ENCODE peak calls at places on chromosomes 2 and 18, in ten cellular contexts. One of them, this sample, is unnamed.

GRCh38 chr2:233013027-233013461 is at the start of gene NGEF:
- DNase-seq in H1: no peak
- DNase-seq in transverse colon: peak; percentile 91
- DNase-seq in SK-N-SH: no peak
- DNase-seq in tibial nerve: no peak
- DNase-seq in A549: no peak
- DNase-seq in sigmoid colon: no peak
- DNase-seq in K562: no peak
- DNase-seq in ovary: no peak
- DNase-seq in GM12878: no peak
- DNase-seq in this sample: peak; percentile 93

GRCh38 chr2:189394525-189394924 is 46.7 kb upstream of the WDR75 start:
- DNase-seq in A549: no peak
- DNase-seq in K562: no peak
- DNase-seq in sigmoid colon: no peak
- DNase-seq in transverse colon: no peak
- DNase-seq in SK-N-SH: no peak
- DNase-seq in tibial nerve: no peak
- DNase-seq in GM12878: no peak
- DNase-seq in ovary: no peak
- DNase-seq in H1: no peak
- DNase-seq in this sample: no peak

GRCh38 chr2:156727867-156728266 is 291.7 kb downstream of the GPD2 start:
- DNase-seq in tibial nerve: no peak
- DNase-seq in K562: no peak
- DNase-seq in SK-N-SH: no peak
- DNase-seq in ovary: no peak
- DNase-seq in A549: no peak
- DNase-seq in GM12878: no peak
- DNase-seq in sigmoid colon: no peak
- DNase-seq in H1: no peak
- DNase-seq in transverse colon: no peak
- DNase-seq in this sample: no peak

GRCh38 chr2:237411683-237412349 is 2.1 kb downstream of the COL6A3 start:
- DNase-seq in sigmoid colon: peak; percentile 86
- DNase-seq in ovary: peak; percentile 61
- DNase-seq in SK-N-SH: no peak
- DNase-seq in transverse colon: no peak
- DNase-seq in K562: no peak
- DNase-seq in GM12878: no peak
- DNase-seq in H1: no peak
- DNase-seq in tibial nerve: no peak
- DNase-seq in A549: no peak
- DNase-seq in this sample: no peak

GRCh38 chr2:234999740-235000425 is 48.1 kb downstream of the SH3BP4 start:
- DNase-seq in SK-N-SH: no peak
- DNase-seq in K562: no peak
- DNase-seq in sigmoid colon: no peak
- DNase-seq in H1: no peak
- DNase-seq in transverse colon: no peak
- DNase-seq in GM12878: no peak
- DNase-seq in A549: no peak
- DNase-seq in ovary: no peak
- DNase-seq in tibial nerve: no peak
- DNase-seq in this sample: peak; percentile 71

GRCh38 chr18:67359868-67360838 is 156.4 kb downstream of the DSEL start:
- DNase-seq in GM12878: no peak
- DNase-seq in ovary: peak; percentile 26
- DNase-seq in SK-N-SH: peak; percentile 20
- DNase-seq in sigmoid colon: peak; percentile 81
- DNase-seq in transverse colon: peak; percentile 13
- DNase-seq in A549: peak; percentile 36
- DNase-seq in H1: no peak
- DNase-seq in tibial nerve: peak; percentile 75
- DNase-seq in K562: no peak
- DNase-seq in this sample: no peak

GRCh38 chr2:230899786-230900185 is 25.3 kb downstream of the GPR55 start:
- DNase-seq in SK-N-SH: no peak
- DNase-seq in H1: no peak
- DNase-seq in transverse colon: no peak
- DNase-seq in ovary: no peak
- DNase-seq in A549: no peak
- DNase-seq in sigmoid colon: no peak
- DNase-seq in GM12878: no peak
- DNase-seq in tibial nerve: no peak
- DNase-seq in K562: no peak
- DNase-seq in this sample: no peak

GRCh38 chr2:235320341-235320740 is 173.5 kb upstream of the AGAP1 start:
- DNase-seq in K562: no peak
- DNase-seq in ovary: no peak
- DNase-seq in transverse colon: no peak
- DNase-seq in H1: no peak
- DNase-seq in GM12878: no peak
- DNase-seq in SK-N-SH: no peak
- DNase-seq in sigmoid colon: no peak
- DNase-seq in A549: no peak
- DNase-seq in tibial nerve: no peak
- DNase-seq in this sample: no peak

GRCh38 chr2:105037572-105038382 is at the start of gene MRPS9:
- DNase-seq in tibial nerve: peak; percentile 95
- DNase-seq in H1: peak; percentile 94
- DNase-seq in sigmoid colon: peak; percentile 99
- DNase-seq in ovary: peak; percentile 97
- DNase-seq in K562: peak; percentile 98
- DNase-seq in GM12878: peak; percentile 94
- DNase-seq in SK-N-SH: peak; percentile 95
- DNase-seq in transverse colon: peak; percentile 98
- DNase-seq in A549: peak; percentile 88
- DNase-seq in this sample: peak; percentile 99

GRCh38 chr2:11656671-11657101 is 13.3 kb downstream of the NTSR2 start:
- DNase-seq in SK-N-SH: no peak
- DNase-seq in tibial nerve: no peak
- DNase-seq in K562: peak; percentile 33
- DNase-seq in sigmoid colon: peak; percentile 40
- DNase-seq in ovary: no peak
- DNase-seq in transverse colon: peak; percentile 51
- DNase-seq in GM12878: no peak
- DNase-seq in H1: no peak
- DNase-seq in A549: no peak
- DNase-seq in this sample: peak; percentile 58

GRCh38 chr2:86631846-86632485 is 8.3 kb upstream of the RNF103 start:
- DNase-seq in A549: no peak
- DNase-seq in H1: no peak
- DNase-seq in transverse colon: no peak
- DNase-seq in ovary: no peak
- DNase-seq in SK-N-SH: no peak
- DNase-seq in K562: no peak
- DNase-seq in sigmoid colon: no peak
- DNase-seq in GM12878: no peak
- DNase-seq in tibial nerve: no peak
- DNase-seq in this sample: no peak

GRCh38 chr18:9516437-9517064 is 41.2 kb downstream of the RALBP1 start:
- DNase-seq in GM12878: peak; percentile 17
- DNase-seq in tibial nerve: peak; percentile 38
- DNase-seq in A549: no peak
- DNase-seq in H1: no peak
- DNase-seq in K562: peak; percentile 51
- DNase-seq in sigmoid colon: no peak
- DNase-seq in ovary: no peak
- DNase-seq in SK-N-SH: peak; percentile 63
- DNase-seq in transverse colon: no peak
- DNase-seq in this sample: no peak

GRCh38 chr2:232454630-232455029 is 1.3 kb upstream of the ALPI start:
- DNase-seq in GM12878: no peak
- DNase-seq in H1: no peak
- DNase-seq in transverse colon: no peak
- DNase-seq in sigmoid colon: peak; percentile 21
- DNase-seq in tibial nerve: no peak
- DNase-seq in A549: no peak
- DNase-seq in SK-N-SH: peak; percentile 8
- DNase-seq in ovary: no peak
- DNase-seq in K562: no peak
- DNase-seq in this sample: no peak

GRCh38 chr18:48391863-48392262 is 17.3 kb downstream of the ZBTB7C start:
- DNase-seq in ovary: peak; percentile 39
- DNase-seq in sigmoid colon: no peak
- DNase-seq in SK-N-SH: no peak
- DNase-seq in K562: no peak
- DNase-seq in transverse colon: no peak
- DNase-seq in GM12878: no peak
- DNase-seq in tibial nerve: no peak
- DNase-seq in A549: no peak
- DNase-seq in H1: no peak
- DNase-seq in this sample: peak; percentile 43

GRCh38 chr2:176109226-176109954 is 2.3 kb downstream of the HOXD11 start:
- DNase-seq in H1: no peak
- DNase-seq in GM12878: no peak
- DNase-seq in SK-N-SH: no peak
- DNase-seq in K562: no peak
- DNase-seq in tibial nerve: no peak
- DNase-seq in sigmoid colon: no peak
- DNase-seq in ovary: no peak
- DNase-seq in transverse colon: no peak
- DNase-seq in A549: no peak
- DNase-seq in this sample: no peak

DNA sequence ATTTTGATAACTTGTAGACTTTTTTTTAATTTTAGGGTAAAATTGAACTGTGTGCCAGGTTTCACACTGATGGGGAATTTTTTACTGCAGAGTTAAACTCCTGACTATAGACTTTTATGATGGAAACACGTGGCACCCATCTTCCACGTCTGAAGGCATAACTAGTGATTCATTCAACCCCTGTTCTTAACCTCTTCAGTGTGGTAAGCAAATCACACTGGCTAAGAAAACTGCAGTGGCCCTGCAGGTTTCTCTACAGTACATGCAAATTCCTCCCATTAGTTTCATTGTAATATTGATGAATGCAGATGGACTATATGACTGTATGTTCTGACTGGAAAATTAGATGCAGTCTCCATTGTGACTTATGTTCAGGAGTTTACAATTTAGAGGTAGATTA is 47.2 kb downstream of the SMAD4 start:
- DNase-seq in transverse colon: no peak
- DNase-seq in sigmoid colon: no peak
- DNase-seq in tibial nerve: no peak
- DNase-seq in GM12878: no peak
- DNase-seq in SK-N-SH: no peak
- DNase-seq in K562: no peak
- DNase-seq in H1: no peak
- DNase-seq in ovary: no peak
- DNase-seq in A549: no peak
- DNase-seq in this sample: no peak
- TF ChIP-seq EP300 in transverse colon: no peak
- TF ChIP-seq EP300 in sigmoid colon: no peak
- TF ChIP-seq EP300 in tibial nerve: no peak
- TF ChIP-seq EP300 in GM12878: no peak
- TF ChIP-seq EP300 in SK-N-SH: no peak
- TF ChIP-seq EP300 in K562: no peak
- TF ChIP-seq EP300 in H1: no peak
- TF ChIP-seq EP300 in ovary: no peak
- TF ChIP-seq EP300 in A549: no peak
- TF ChIP-seq EP300 in this sample: no peak

DNA sequence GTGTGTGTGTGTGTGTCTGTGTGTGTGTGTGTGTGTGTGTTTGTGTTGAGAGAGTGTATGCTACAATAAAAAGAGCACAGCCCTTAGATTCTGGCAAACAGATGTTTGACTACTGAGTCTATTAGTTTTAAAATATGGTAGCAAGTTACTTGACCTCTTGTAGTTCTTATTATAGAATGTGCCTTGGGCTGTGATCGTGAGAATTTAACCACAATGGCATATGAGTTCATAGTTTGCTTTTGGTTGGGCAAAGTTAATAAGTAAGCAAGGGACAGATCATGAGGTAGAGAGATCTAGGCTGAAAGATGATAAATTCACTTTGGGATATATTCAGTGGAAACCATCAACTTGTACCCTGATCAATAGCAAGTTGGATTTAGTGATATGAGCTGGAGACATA is 334.3 kb upstream of the VWC2L start:
- DNase-seq in tibial nerve: no peak
- DNase-seq in GM12878: no peak
- DNase-seq in H1: no peak
- DNase-seq in SK-N-SH: no peak
- DNase-seq in transverse colon: no peak
- DNase-seq in K562: no peak
- DNase-seq in ovary: no peak
- DNase-seq in sigmoid colon: no peak
- DNase-seq in A549: peak; percentile 3
- DNase-seq in this sample: no peak
- H3K9me3 ChIP-seq in tibial nerve: no peaks in the 10 kb centered on the region
- H3K9me3 ChIP-seq in GM12878: no peaks in the 10 kb centered on the region
- H3K9me3 ChIP-seq in H1: no peaks in the 10 kb centered on the region
- H3K9me3 ChIP-seq in SK-N-SH: no peaks in the 10 kb centered on the region
- H3K9me3 ChIP-seq in transverse colon: no peaks in the 10 kb centered on the region
- H3K9me3 ChIP-seq in K562: no peaks in the 10 kb centered on the region
- H3K9me3 ChIP-seq in ovary: no peaks in the 10 kb centered on the region
- H3K9me3 ChIP-seq in sigmoid colon: no peaks in the 10 kb centered on the region
- H3K9me3 ChIP-seq in A549: no peaks in the 10 kb centered on the region
- H3K9me3 ChIP-seq in this sample: no peaks in the 10 kb centered on the region

DNA sequence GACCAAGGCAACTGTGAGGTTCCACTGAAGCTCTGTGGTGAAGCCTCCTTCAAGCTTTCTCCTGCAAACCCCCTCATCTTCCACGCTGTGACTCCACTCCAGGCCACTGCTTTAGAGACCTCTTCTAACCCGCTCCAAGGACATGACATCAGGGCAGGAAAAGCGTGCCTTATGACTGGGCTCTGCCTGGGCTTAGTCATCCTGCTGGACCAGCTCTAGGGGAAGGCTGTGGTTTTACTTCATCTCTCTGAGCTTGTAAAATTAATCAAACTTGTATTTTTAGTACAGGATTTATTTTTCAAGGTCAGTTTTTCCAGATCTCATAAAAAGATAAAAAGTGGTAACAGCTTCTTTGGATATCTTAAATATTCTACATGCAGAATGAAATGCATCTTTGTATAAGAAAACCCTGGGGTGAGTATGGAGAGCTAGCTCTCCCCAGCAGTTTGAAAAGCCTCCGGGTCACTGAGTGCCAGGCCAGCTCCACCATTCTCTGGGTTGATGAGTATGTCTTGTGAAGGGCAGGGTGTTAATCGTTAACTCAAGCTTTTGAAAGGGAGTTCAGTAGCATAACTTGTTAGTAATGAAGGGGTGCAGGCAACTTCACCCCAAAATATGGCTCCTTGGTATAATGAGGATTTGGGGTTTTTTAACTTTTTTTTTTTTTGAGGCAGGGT is 33.1 kb upstream of the YPEL5 start:
- DNase-seq in transverse colon: no peak
- DNase-seq in GM12878: no peak
- DNase-seq in sigmoid colon: no peak
- DNase-seq in ovary: no peak
- DNase-seq in H1: no peak
- DNase-seq in A549: peak; percentile 43
- DNase-seq in SK-N-SH: peak; percentile 34
- DNase-seq in tibial nerve: peak; percentile 12
- DNase-seq in K562: no peak
- DNase-seq in this sample: no peak
- TF ChIP-seq EP300 in transverse colon: no peak
- TF ChIP-seq EP300 in GM12878: no peak
- TF ChIP-seq EP300 in sigmoid colon: no peak
- TF ChIP-seq EP300 in ovary: no peak
- TF ChIP-seq EP300 in H1: no peak
- TF ChIP-seq EP300 in A549: no peak
- TF ChIP-seq EP300 in SK-N-SH: peak; percentile 99
- TF ChIP-seq EP300 in tibial nerve: no peak
- TF ChIP-seq EP300 in K562: no peak
- TF ChIP-seq EP300 in this sample: no peak

GRCh38 chr2:59096952-59097351 is 855.8 kb upstream of the FANCL start:
- DNase-seq in SK-N-SH: no peak
- DNase-seq in GM12878: no peak
- DNase-seq in ovary: no peak
- DNase-seq in A549: no peak
- DNase-seq in H1: no peak
- DNase-seq in tibial nerve: no peak
- DNase-seq in K562: no peak
- DNase-seq in sigmoid colon: no peak
- DNase-seq in transverse colon: no peak
- DNase-seq in this sample: no peak
- H3K9me3 ChIP-seq in SK-N-SH: no peaks in the 10 kb centered on the region
- H3K9me3 ChIP-seq in GM12878: no peaks in the 10 kb centered on the region
- H3K9me3 ChIP-seq in ovary: peaks cover 8% of the 10 kb centered on the region
- H3K9me3 ChIP-seq in A549: no peaks in the 10 kb centered on the region
- H3K9me3 ChIP-seq in H1: peaks cover 12% of the 10 kb centered on the region
- H3K9me3 ChIP-seq in tibial nerve: no peaks in the 10 kb centered on the region
- H3K9me3 ChIP-seq in K562: no peaks in the 10 kb centered on the region
- H3K9me3 ChIP-seq in sigmoid colon: peaks cover 12% of the 10 kb centered on the region
- H3K9me3 ChIP-seq in transverse colon: peaks cover 7% of the 10 kb centered on the region
- H3K9me3 ChIP-seq in this sample: peaks cover 31% of the 10 kb centered on the region

This sample was measured in stomach.